ENCODE peak calls at places on chromosome 19, in eight cellular contexts. A is fibroblast of pulmonary artery, X is HFF-Myc, O is tibial nerve, W is heart right ventricle, U is nephron progenitor cell, J is uterus, R is HFFc6. D is an unnamed sample.
A peak's percentile ranks its signal among the peaks of the same experiment; 100 is the strongest.

GRCh38 chr19:6787393-6787792 is 14.9 kb downstream of the VAV1 start:
- DNase-seq in O (no peak), W (no peak), J (no peak), A (no peak), X (no peak), R (no peak), U (no peak), D (no peak)

GRCh38 chr19:19342086-19343015 is 21.7 kb downstream of the MAU2 start:
- DNase-seq in U (peak; percentile 88), R (peak; percentile 51), W (peak; percentile 64), A (peak; percentile 69), J (peak; percentile 48), X (no peak), O (no peak), D (no peak)

GRCh38 chr19:33604651-33605050 is 17.1 kb upstream of the CHST8 start:
- DNase-seq in W (no peak), O (no peak), J (no peak), X (no peak), R (no peak), U (no peak), A (no peak), D (no peak)

GRCh38 chr19:17114414-17114831 is 38.8 kb downstream of the MYO9B start:
- DNase-seq in U (no peak), O (no peak), A (no peak), X (no peak), J (no peak), W (no peak), R (no peak), D (no peak)

GRCh38 chr19:53942001-53942786 is 20.5 kb upstream of the CACNG8 start:
- DNase-seq in U (peak; percentile 83), A (peak; percentile 40), J (no peak), X (no peak), W (no peak), R (no peak), O (no peak), D (no peak)

GRCh38 chr19:33751386-33751770 is 45.3 kb upstream of the KCTD15 start:
- DNase-seq in O (no peak), W (no peak), R (no peak), U (no peak), X (no peak), J (no peak), A (no peak), D (no peak)

GRCh38 chr19:37413243-37414084 is 42.6 kb downstream of the ZNF527 start:
- DNase-seq in J (no peak), O (no peak), U (no peak), A (peak; percentile 10), X (no peak), W (no peak), R (no peak), D (no peak)

GRCh38 chr19:11265785-11266236 is 3.5 kb upstream of the DOCK6 start:
- DNase-seq in O (no peak), X (no peak), R (no peak), U (no peak), A (no peak), W (no peak), J (no peak), D (no peak)

GRCh38 chr19:29843180-29844051 is 31.6 kb downstream of the CCNE1 start:
- DNase-seq in A (peak; percentile 33), J (peak; percentile 23), O (no peak), R (no peak), U (peak; percentile 61), X (no peak), W (peak; percentile 29), D (no peak)

GRCh38 chr19:6047741-6048231 is 62.5 kb downstream of the RFX2 start:
- DNase-seq in R (peak; percentile 62), J (peak; percentile 24), A (peak; percentile 56), O (no peak), X (no peak), W (no peak), U (peak; percentile 49), D (no peak)

GRCh38 chr19:31553112-31553843 is 204.0 kb upstream of the TSHZ3 start:
- DNase-seq in U (no peak), O (peak; percentile 33), X (no peak), J (no peak), R (no peak), W (no peak), A (no peak), D (no peak)

GRCh38 chr19:31553844-31554215 is 204.6 kb upstream of the TSHZ3 start:
- DNase-seq in X (no peak), J (no peak), R (no peak), A (no peak), O (peak; percentile 76), W (no peak), U (no peak), D (no peak)

GRCh38 chr19:31546561-31546960 is 197.3 kb upstream of the TSHZ3 start:
- DNase-seq in X (no peak), O (no peak), J (no peak), W (no peak), R (no peak), U (no peak), A (no peak), D (no peak)

GRCh38 chr19:31545766-31546165 is 196.5 kb upstream of the TSHZ3 start:
- DNase-seq in J (no peak), O (no peak), U (no peak), W (no peak), A (no peak), R (no peak), X (no peak), D (no peak)

DNA sequence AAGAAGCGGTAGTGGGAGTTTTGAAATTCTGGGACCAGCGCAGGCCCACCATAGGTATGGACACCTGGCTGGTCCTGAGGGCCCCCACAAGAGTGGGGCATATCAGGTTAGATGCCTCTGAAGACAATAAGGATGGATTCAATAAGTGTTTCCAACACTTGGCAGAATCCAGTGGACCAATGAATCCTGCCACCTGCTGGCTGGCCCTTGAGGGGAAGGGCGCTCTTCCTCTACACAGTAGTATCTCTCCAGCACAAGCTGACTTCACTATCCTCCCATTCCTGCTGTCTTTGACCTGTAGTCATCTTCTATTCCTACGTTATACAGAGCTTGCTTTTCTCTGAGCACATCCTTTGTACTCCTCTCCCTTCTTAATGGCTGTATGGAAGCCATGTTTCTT is 199.7 kb upstream of the TSHZ3 start:
- DNase-seq in A (peak; percentile 62), R (peak; percentile 4), X (no peak), U (peak; percentile 20), W (peak; percentile 37), O (no peak), J (peak; percentile 20), D (no peak)
- TF ChIP-seq CTCF in A (peak; percentile 76), R (peak; percentile 85), X (peak; percentile 23), U (peak; percentile 55), W (peak; percentile 20), O (no peak), J (peak; percentile 27), D (no peak)

GRCh38 chr19:34982275-34982674 is 17.8 kb upstream of the GRAMD1A start:
- DNase-seq in X (no peak), J (no peak), W (no peak), A (no peak), U (no peak), R (no peak), O (no peak), D (no peak)

GRCh38 chr19:34983786-34984185 is 16.3 kb upstream of the GRAMD1A start:
- DNase-seq in J (no peak), W (no peak), O (no peak), A (no peak), R (no peak), X (no peak), U (no peak), D (no peak)

GRCh38 chr19:34984287-34984686 is 15.8 kb upstream of the GRAMD1A start:
- DNase-seq in R (no peak), W (no peak), X (no peak), J (no peak), A (no peak), O (no peak), U (no peak), D (no peak)

GRCh38 chr19:34988119-34988518 is 12.0 kb upstream of the GRAMD1A start:
- DNase-seq in J (no peak), O (no peak), R (no peak), U (no peak), W (no peak), A (no peak), X (no peak), D (no peak)

DNA sequence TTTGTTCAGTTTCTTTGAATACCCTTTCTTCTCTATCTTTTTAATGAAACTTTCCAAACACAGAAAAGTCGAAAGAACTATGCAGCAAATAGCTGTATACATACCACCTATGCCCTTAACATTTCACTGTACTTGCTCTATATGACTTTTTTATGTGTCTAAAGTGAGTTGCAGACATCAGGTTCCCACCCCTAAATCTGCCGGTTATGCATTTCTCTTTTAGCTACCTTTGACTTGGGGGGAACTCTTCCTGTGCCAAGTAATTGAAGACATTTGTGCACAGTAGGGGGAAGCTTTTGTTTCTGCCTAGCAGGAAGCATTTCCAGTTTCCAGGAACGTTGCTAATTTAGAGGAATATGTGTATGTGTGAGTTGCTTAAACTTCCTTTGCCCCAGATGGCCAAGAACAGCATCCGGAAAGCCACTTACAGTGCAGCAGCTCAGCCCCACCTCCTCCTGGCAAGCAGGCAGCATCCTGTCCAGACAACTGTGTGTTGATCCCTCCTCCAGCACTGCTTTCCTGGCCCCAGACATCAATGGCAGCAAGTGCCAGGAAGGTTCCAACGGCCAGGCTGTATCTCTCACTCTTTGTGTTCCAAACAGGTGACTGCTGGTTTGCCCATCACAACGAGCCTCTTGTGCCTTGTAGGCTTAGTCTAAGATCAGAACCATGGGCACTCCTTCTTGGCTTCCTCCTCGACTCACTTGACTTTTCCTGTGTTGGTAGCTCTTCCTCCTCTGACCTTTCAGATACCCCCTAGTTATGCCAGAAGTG is 14.7 kb upstream of the GRAMD1A start:
- DNase-seq in R (no peak), X (peak; percentile 37), U (no peak), W (peak; percentile 61), A (peak; percentile 81), J (no peak), O (no peak), D (no peak)
- TF ChIP-seq CTCF in R (no peak), X (no peak), U (no peak), W (no peak), A (peak; percentile 1), J (no peak), O (no peak), D (no peak)

GRCh38 chr19:51712461-51713081 is 11.2 kb downstream of the HAS1 start:
- DNase-seq in X (no peak), W (no peak), A (peak; percentile 67), J (no peak), R (peak; percentile 39), O (no peak), U (no peak), D (no peak)
- TF ChIP-seq CTCF in X (peak; percentile 49), W (no peak), A (peak; percentile 55), J (no peak), R (peak; percentile 74), O (no peak), U (no peak), D (no peak)

GRCh38 chr19:44757735-44758505 is 9.4 kb downstream of the BCL3 start:
- DNase-seq in A (peak; percentile 56), X (no peak), R (peak; percentile 60), W (peak; percentile 87), J (peak; percentile 81), O (peak; percentile 69), U (peak; percentile 77), D (no peak)
- TF ChIP-seq CTCF in A (no peak), X (no peak), R (peak; percentile 41), W (no peak), J (peak; percentile 47), O (no peak), U (no peak), D (no peak)

DNA sequence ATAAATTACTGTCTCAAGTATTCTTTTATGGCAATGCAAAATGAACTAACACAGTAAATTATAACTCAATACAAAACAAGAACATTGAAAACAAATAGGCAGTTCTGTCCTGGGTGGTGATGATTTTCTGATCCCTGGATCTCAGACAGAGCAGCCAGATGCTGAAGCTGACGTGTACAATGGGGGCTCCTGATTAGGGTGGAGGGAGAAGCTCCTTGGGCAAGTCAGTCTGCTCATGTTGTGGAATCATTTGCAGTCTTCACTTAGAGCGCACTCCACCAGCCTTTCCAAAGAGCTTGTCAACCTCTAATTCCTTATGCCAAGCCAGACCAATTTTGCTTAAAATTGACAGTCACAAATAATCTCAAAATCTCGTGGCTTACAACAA is 21.6 kb downstream of the FXYD5 start:
- DNase-seq in A (no peak), X (no peak), J (no peak), U (no peak), O (no peak), R (no peak), W (no peak), D (no peak)
- TF ChIP-seq CTCF in A (no peak), X (no peak), J (no peak), U (no peak), O (no peak), R (no peak), W (no peak), D (no peak)

D was measured in omental fat pad.